ENCODE peak calls at places on chromosomes 6 and 20, in seven cellular contexts. X is activated naive CD8-positive, alpha-beta T cell treated with anti-CD3 and anti-CD28 coated beads, Interleukin-2, amount 10 ng/mL, durations not matched to agents 7 days and 5 days; P is cardiac fibroblast; H is occipital lobe; M is NCI-H345; Z is non-pigmented ciliary epithelial cell; T is Calu3. O is an unnamed sample.

GRCh38 chr6:138977242-138977641 is 10.8 kb downstream of the REPS1 start:
- DNase-seq in T (no peak), X (no peak), Z (no peak), M (no peak), P (no peak), H (no peak), O (no peak)

GRCh38 chr6:136347847-136348246 is 58.2 kb upstream of the BCLAF1 start:
- DNase-seq in P (peak), H (no peak), T (no peak), Z (no peak), X (no peak), M (no peak), O (no peak)

GRCh38 chr6:109013551-109014101 is 81.0 kb downstream of the SESN1 start:
- DNase-seq in P (no peak), Z (no peak), X (no peak), M (no peak), H (no peak), T (no peak), O (no peak)

GRCh38 chr20:36654506-36654905 is 8.5 kb upstream of the SLA2 start:
- DNase-seq in Z (no peak), P (no peak), M (no peak), H (no peak), T (no peak), X (no peak), O (no peak)

GRCh38 chr20:25178563-25179438 is 16.7 kb upstream of the ENTPD6 start:
- DNase-seq in M (peak), Z (peak), P (peak), T (peak), H (no peak), X (no peak), O (no peak)

GRCh38 chr6:106281088-106281487 is 44.5 kb downstream of the ATG5 start:
- DNase-seq in Z (no peak), M (no peak), X (no peak), H (no peak), T (no peak), P (no peak), O (no peak)

GRCh38 chr6:134628154-134628553 is 310.2 kb upstream of the SGK1 start:
- DNase-seq in Z (no peak), H (no peak), M (no peak), P (no peak), T (no peak), X (no peak), O (no peak)

GRCh38 chr20:38704136-38704535 is 20.1 kb upstream of the SLC32A1 start:
- DNase-seq in M (no peak), X (no peak), H (no peak), Z (no peak), T (no peak), P (no peak), O (no peak)

GRCh38 chr20:32343438-32343837 is 14.7 kb upstream of the ASXL1 start:
- DNase-seq in H (no peak), P (peak), X (no peak), M (no peak), T (no peak), Z (no peak), O (no peak)

GRCh38 chr20:37295595-37295994 is 6.1 kb downstream of the MANBAL start:
- DNase-seq in P (no peak), T (no peak), M (peak), H (no peak), Z (no peak), X (no peak), O (peak)

GRCh38 chr6:80182291-80182690 is 75.8 kb downstream of the BCKDHB start:
- DNase-seq in T (no peak), H (no peak), Z (no peak), M (no peak), P (peak), X (no peak), O (no peak)

GRCh38 chr6:42193491-42193894 is 1.3 kb downstream of the GUCA1B start:
- DNase-seq in Z (no peak), T (peak), M (no peak), H (no peak), P (peak), X (no peak), O (no peak)

GRCh38 chr6:119521251-119521650 is 171.7 kb upstream of the MAN1A1 start:
- DNase-seq in P (no peak), H (no peak), X (no peak), M (peak), Z (no peak), T (no peak), O (no peak)

GRCh38 chr6:113558966-113559365 is 298.2 kb upstream of the MARCKS start:
- DNase-seq in P (peak), Z (peak), X (no peak), T (no peak), M (no peak), H (no peak), O (no peak)

GRCh38 chr20:62651285-62652021 is 9.2 kb downstream of the SLCO4A1 start:
- DNase-seq in H (no peak), M (peak), X (peak), T (no peak), P (peak), Z (no peak), O (no peak)

GRCh38 chr6:154410619-154411044 is 54.0 kb upstream of the IPCEF1 start:
- DNase-seq in M (peak), T (peak), H (peak), X (no peak), P (peak), Z (peak), O (peak)

GRCh38 chr6:18405477-18406293 is 18.5 kb downstream of the RNF144B start:
- DNase-seq in M (no peak), H (no peak), P (peak), X (no peak), Z (peak), T (no peak), O (no peak)

GRCh38 chr6:70423189-70424133 is 10.2 kb downstream of the FAM135A start:
- DNase-seq in T (no peak), Z (no peak), P (no peak), M (no peak), H (no peak), X (no peak), O (no peak)

GRCh38 chr20:24470782-24471582 is 1.6 kb downstream of the SYNDIG1 start:
- DNase-seq in P (no peak), Z (no peak), X (no peak), M (peak), T (no peak), H (peak), O (no peak)

GRCh38 chr20:19757973-19758887 is at the start of gene RIN2:
- DNase-seq in P (peak), H (peak), T (peak), Z (peak), X (no peak), M (peak), O (peak)

GRCh38 chr20:38430679-38431325 is 4.3 kb downstream of the SNHG17 start:
- DNase-seq in M (no peak), Z (no peak), P (no peak), T (no peak), X (no peak), H (no peak), O (no peak)

GRCh38 chr20:33910056-33910455 is 83.7 kb upstream of the RALY start:
- DNase-seq in M (no peak), H (no peak), T (no peak), X (no peak), P (peak), Z (peak), O (no peak)

GRCh38 chr20:58256842-58257241 is 28.4 kb upstream of the ANKRD60 start:
- DNase-seq in P (no peak), X (no peak), M (no peak), T (no peak), Z (no peak), H (no peak), O (no peak)

GRCh38 chr6:32196682-32197616 is 4.5 kb upstream of the GPSM3 start:
- DNase-seq in M (no peak), H (peak), Z (no peak), P (peak), X (no peak), T (peak), O (no peak)

GRCh38 chr6:132511159-132511835 is 1.6 kb downstream of the STX7 start:
- DNase-seq in P (peak), H (no peak), T (no peak), Z (no peak), M (no peak), X (no peak), O (no peak)

GRCh38 chr20:34713194-34713943 is 9.2 kb downstream of the TP53INP2 start:
- DNase-seq in M (no peak), T (peak), P (peak), Z (peak), H (no peak), X (no peak), O (no peak)

O was measured in DMS79.